ENCODE peak calls at places on chromosomes 11 and 22, in four cellular contexts. A is colonic mucosa, P is fibroblast of lung, H is SK-N-SH. E is an unnamed sample.

GRCh38 chr11:101860694-101861371 is 54.0 kb upstream of the CEP126 start:
- DNase-seq in A (peak), P (peak), H (peak), E (peak)

GRCh38 chr22:42158456-42159132 is 28.0 kb upstream of the CYP2D6 start:
- DNase-seq in A (peak), P (no peak), H (no peak), E (no peak)

GRCh38 chr11:27514076-27514475 is 7.5 kb upstream of the LIN7C start:
- DNase-seq in A (no peak), P (no peak), H (no peak), E (no peak)

GRCh38 chr11:2397005-2397404 is 3.5 kb upstream of the TSSC4 start:
- DNase-seq in A (no peak), P (no peak), H (no peak), E (no peak)

GRCh38 chr11:56845121-56845732 is 96.7 kb upstream of the OR9G4 start:
- DNase-seq in A (no peak), P (no peak), H (no peak), E (peak)

GRCh38 chr22:49964136-49964492 is 3.5 kb downstream of the PIM3 start:
- DNase-seq in A (no peak), P (no peak), H (peak), E (peak)

GRCh38 chr22:24978308-24978707 is 25.8 kb downstream of the KIAA1671 start:
- DNase-seq in A (no peak), P (no peak), H (no peak), E (no peak)

GRCh38 chr22:25929479-25929878 is 187.5 kb downstream of the MYO18B start:
- DNase-seq in A (no peak), P (no peak), H (no peak), E (no peak)

GRCh38 chr11:12705874-12706273 is 31.7 kb downstream of the TEAD1 start:
- DNase-seq in A (no peak), P (peak), H (no peak), E (no peak)

GRCh38 chr11:61928606-61929005 is 11.2 kb upstream of the RAB3IL1 start:
- DNase-seq in A (no peak), P (peak), H (no peak), E (no peak)

GRCh38 chr11:8871283-8871775 is 39.7 kb upstream of the AKIP1 start:
- DNase-seq in A (peak), P (peak), H (peak), E (peak)

GRCh38 chr11:12242071-12242672 is 131.8 kb downstream of the MICAL2 start:
- DNase-seq in A (no peak), P (no peak), H (no peak), E (no peak)

GRCh38 chr22:45896961-45897538 is 79.9 kb downstream of the WNT7B start:
- DNase-seq in A (no peak), P (no peak), H (no peak), E (peak)

GRCh38 chr22:21972293-21972779 is 10.3 kb downstream of the TOP3B start:
- DNase-seq in A (peak), P (peak), H (peak), E (no peak)

GRCh38 chr11:73143126-73143838 is 1.2 kb upstream of the FCHSD2 start:
- DNase-seq in A (peak), P (peak), H (peak), E (no peak)

GRCh38 chr11:61281581-61282250 is 13.4 kb downstream of the VWCE start:
- DNase-seq in A (peak), P (peak), H (peak), E (no peak)

GRCh38 chr22:20979243-20979809 is 2.8 kb upstream of the LZTR1 start:
- DNase-seq in A (peak), P (peak), H (peak), E (peak)

GRCh38 chr11:104113541-104113940 is 50.4 kb downstream of the PDGFD start:
- DNase-seq in A (no peak), P (no peak), H (no peak), E (no peak)

GRCh38 chr22:36234919-36235318 is 4.4 kb downstream of the APOL2 start:
- DNase-seq in A (no peak), P (no peak), H (no peak), E (no peak)

GRCh38 chr11:105790841-105791240 is 181.0 kb downstream of the GRIA4 start:
- DNase-seq in A (no peak), P (no peak), H (no peak), E (no peak)

GRCh38 chr11:12147827-12148226 is 37.4 kb downstream of the MICAL2 start:
- DNase-seq in A (no peak), P (no peak), H (no peak), E (no peak)

GRCh38 chr11:94762208-94762607 is 5.9 kb upstream of the AMOTL1 start:
- DNase-seq in A (no peak), P (no peak), H (no peak), E (no peak)

GRCh38 chr22:46064966-46065666 is 85.2 kb upstream of the PPARA start:
- DNase-seq in A (no peak), P (peak), H (no peak), E (no peak)

GRCh38 chr11:66639066-66639813 is 737 bp downstream of the RBM4 start:
- DNase-seq in A (no peak), P (peak), H (no peak), E (no peak)

GRCh38 chr11:46036969-46037368 is 84.3 kb downstream of the PHF21A start:
- DNase-seq in A (no peak), P (peak), H (no peak), E (no peak)

GRCh38 chr11:1767399-1768140 is 3.8 kb upstream of the CTSD start:
- DNase-seq in A (no peak), P (no peak), H (no peak), E (peak)

GRCh38 chr11:14953904-14954303 is 18.2 kb downstream of the CALCA start:
- DNase-seq in A (no peak), P (no peak), H (no peak), E (no peak)

GRCh38 chr11:132718711-132719641 is 813.3 kb downstream of the OPCML start:
- DNase-seq in A (peak), P (no peak), H (no peak), E (no peak)

GRCh38 chr22:42114721-42115120 is 15.9 kb downstream of the CYP2D6 start:
- DNase-seq in A (no peak), P (peak), H (no peak), E (no peak)

GRCh38 chr22:16783930-16784354 is 41.3 kb downstream of the XKR3 start:
- DNase-seq in A (no peak), P (no peak), H (peak), E (no peak)

GRCh38 chr11:120569903-120570302 is 58.4 kb downstream of the GRIK4 start:
- DNase-seq in A (no peak), P (no peak), H (no peak), E (no peak)

GRCh38 chr22:37625737-37626136 is 13.7 kb upstream of the SH3BP1 start:
- DNase-seq in A (no peak), P (no peak), H (no peak), E (no peak)

GRCh38 chr22:37627091-37627490 is 12.4 kb upstream of the SH3BP1 start:
- DNase-seq in A (no peak), P (no peak), H (no peak), E (no peak)

GRCh38 chr22:37627545-37627944 is 11.9 kb upstream of the SH3BP1 start:
- DNase-seq in A (no peak), P (no peak), H (no peak), E (no peak)

GRCh38 chr22:37626144-37626543 is 13.3 kb upstream of the SH3BP1 start:
- DNase-seq in A (no peak), P (peak), H (no peak), E (peak)

GRCh38 chr22:37626556-37627075 is 12.9 kb upstream of the SH3BP1 start:
- DNase-seq in A (no peak), P (no peak), H (no peak), E (no peak)
- H3K9ac ChIP-seq in A (no peak), P (no peak), H (no peak), E (no peak)

DNA sequence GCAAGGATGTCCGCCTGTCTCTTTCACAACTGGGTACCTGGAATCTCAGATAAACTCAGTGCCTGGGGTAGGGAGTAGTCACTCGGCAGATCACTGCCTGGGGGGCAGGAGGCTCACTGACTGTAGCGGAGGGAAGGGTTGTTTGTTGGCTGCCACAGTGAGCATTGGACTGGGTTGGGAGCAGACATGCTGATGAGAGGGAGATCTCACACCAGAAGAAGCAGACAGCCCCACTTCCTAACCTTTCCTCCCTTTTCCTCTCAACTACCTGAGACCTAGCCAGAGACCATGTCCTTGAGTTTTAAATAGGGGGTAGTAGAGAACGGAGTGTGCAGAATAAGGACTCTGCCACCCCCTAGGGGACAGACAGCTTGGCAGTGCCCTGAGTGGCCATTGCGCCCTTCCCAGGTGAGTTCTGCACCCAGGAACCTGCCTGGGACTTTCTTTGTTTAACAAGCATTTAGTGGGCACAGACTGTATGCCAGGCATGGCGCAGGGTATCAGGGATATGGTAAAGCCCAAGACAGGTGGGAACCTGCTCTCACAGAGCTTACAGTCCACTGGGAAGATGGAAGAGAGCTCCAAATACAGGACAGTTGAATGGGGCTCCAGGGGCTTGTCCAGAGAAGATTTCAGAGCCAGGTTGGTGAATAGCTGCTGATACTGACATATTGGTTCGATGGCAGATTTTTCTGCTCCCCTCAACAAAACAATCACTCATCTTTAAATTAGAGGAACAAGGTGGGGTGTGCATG is 115.7 kb upstream of the NNMT start:
- DNase-seq in A (peak), P (peak), H (peak), E (peak)
- TF ChIP-seq CTCF in A (peak), P (peak), H (peak), E (peak)

DNA sequence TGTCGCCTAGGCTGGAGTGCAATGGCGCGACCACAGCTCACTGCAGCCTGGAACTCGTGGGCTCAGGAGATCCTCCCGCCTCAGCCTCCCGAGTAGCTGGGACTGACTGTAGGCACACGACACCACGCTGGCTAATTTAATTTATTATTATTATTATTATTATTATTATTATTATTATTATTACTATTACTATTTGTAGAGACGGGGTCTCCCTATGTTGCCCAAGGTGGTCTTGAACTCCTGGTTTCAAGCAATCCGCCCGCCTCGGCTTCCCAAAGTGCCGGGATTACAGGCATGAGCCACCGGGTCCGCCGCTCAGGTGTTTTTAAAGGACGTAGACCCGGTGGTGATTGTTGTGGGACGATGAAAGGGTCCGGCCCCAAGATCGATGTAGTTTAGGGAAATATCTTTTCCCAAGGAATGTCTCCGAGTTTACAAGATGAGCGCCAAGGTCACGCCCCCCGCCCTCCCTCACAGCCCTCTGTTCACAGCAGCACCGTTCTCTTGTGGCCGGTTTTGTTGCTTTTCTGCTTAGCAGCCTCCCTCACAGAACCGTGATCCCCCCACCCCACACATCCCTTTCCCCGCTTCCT is 728 bp upstream of the POGLUT3 start:
- DNase-seq in A (no peak), P (no peak), H (no peak), E (peak)
- H3K9ac ChIP-seq in A (peak), P (peak), H (peak), E (peak)

DNA sequence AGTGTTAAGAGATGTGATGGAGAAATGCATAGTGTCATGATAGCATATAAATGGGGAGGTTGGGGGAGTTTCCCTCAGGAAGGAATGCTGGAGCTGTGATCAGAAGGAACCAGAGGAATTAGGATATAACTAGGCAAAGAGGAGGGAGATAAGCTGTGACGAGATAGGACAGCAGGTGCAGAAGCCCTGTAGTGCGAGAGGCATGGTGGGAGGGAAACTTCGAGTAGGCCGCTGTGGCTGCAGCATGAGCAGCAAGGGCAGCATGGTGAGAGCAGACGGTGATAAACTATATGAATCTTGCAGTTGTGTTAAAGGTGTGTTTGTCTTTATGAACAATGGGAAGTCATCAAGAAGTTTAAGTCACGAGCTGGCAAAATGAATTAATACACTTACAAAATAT is 109.9 kb downstream of the EMSY start:
- DNase-seq in A (no peak), P (no peak), H (no peak), E (no peak)
- TF ChIP-seq CTCF in A (no peak), P (no peak), H (no peak), E (no peak)

DNA sequence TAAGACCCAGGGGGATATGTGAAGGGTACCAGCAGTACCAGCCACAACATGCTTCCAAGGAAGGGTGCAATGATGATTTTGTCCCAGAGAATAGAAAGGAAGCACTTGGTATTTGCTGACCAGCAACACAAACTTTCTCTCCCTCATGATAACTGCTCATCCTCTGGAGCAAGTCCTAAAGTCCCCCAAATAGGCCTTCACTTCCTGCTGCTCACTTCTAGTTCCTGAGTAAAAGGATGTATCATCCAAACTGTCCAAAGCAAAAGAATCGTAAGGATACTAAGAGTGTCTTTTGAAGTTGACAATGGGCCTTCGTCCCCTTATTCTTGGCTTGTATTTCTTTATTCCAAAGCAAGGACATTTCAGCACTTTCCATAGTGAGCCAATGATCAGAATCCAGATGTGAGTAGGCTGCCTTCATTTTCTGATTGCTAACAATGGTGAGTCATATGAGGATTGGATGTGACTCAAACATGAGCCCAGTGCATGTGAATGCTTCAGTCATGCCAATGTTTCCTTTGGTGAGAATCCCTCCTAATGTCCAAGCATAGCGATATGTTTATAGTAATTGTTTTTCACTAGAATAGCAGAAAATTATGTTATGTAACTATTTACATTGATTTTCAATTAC is 243.4 kb upstream of the POU2AF2 start:
- DNase-seq in A (no peak), P (peak), H (no peak), E (no peak)
- H3K9ac ChIP-seq in A (no peak), P (no peak), H (no peak), E (no peak)

E was measured in kidney.